ENCODE peak calls at places on chromosomes 2 and 18, in seven cellular contexts. M, O, Z, V, G, F and S are unnamed samples.

GRCh38 chr2:19104503-19104902 is 253.9 kb downstream of the OSR1 start:
- DNase-seq in O (no peak), F (no peak), G (no peak), V (no peak), M (no peak), Z (no peak), S (no peak)

GRCh38 chr18:55488473-55488872 is 99.5 kb downstream of the TCF4 start:
- DNase-seq in M (peak), F (no peak), V (no peak), G (peak), O (no peak), Z (no peak), S (no peak)

GRCh38 chr2:240156435-240157146 is 16.1 kb upstream of the OTOS start:
- DNase-seq in M (no peak), O (no peak), Z (no peak), G (no peak), F (no peak), V (no peak), S (no peak)

GRCh38 chr2:98704499-98705332 is 26.2 kb downstream of the MGAT4A start:
- DNase-seq in M (no peak), F (no peak), O (no peak), Z (no peak), G (no peak), V (no peak), S (no peak)

GRCh38 chr2:175323162-175323561 is 141.7 kb upstream of the ATP5MC3 start:
- DNase-seq in O (no peak), M (no peak), F (no peak), V (no peak), G (no peak), Z (no peak), S (no peak)

GRCh38 chr2:36367497-36368353 is 12.1 kb downstream of the CRIM1 start:
- DNase-seq in O (no peak), V (no peak), F (no peak), M (no peak), G (no peak), Z (no peak), S (peak)

GRCh38 chr2:119795309-119796303 is 35.9 kb downstream of the PTPN4 start:
- DNase-seq in G (no peak), O (no peak), F (no peak), Z (no peak), M (no peak), V (no peak), S (no peak)

GRCh38 chr2:60852282-60852860 is 29.0 kb upstream of the REL start:
- DNase-seq in O (no peak), Z (no peak), V (no peak), G (no peak), M (no peak), F (no peak), S (no peak)

GRCh38 chr2:62208758-62209114 is 12.8 kb downstream of the B3GNT2 start:
- DNase-seq in F (no peak), V (no peak), O (no peak), Z (no peak), M (no peak), G (no peak), S (no peak)

GRCh38 chr18:12092398-12093229 is 1.0 kb upstream of the ANKRD62 start:
- DNase-seq in F (no peak), O (no peak), Z (no peak), V (no peak), G (no peak), M (peak), S (no peak)

GRCh38 chr2:131105156-131105949 is at the start of gene PLEKHB2:
- DNase-seq in F (no peak), O (peak), V (peak), G (peak), Z (peak), M (peak), S (peak)

GRCh38 chr2:226802573-226802972 is 3.0 kb upstream of the IRS1 start:
- DNase-seq in V (peak), O (no peak), G (peak), F (peak), Z (no peak), M (no peak), S (peak)